ENCODE peak calls at places on chromosomes 4 and X, in six cellular contexts. One of them, this sample, is unnamed.

GRCh38 chr4:77040265-77040664 is 35.5 kb downstream of the CCNI start:
- DNase-seq in uterus: no peak
- DNase-seq in Peyer's patch: no peak
- DNase-seq in upper lobe of left lung: no peak
- DNase-seq in sigmoid colon: no peak
- DNase-seq in testis: no peak
- DNase-seq in this sample: no peak

GRCh38 chrX:45769919-45770582 is 569.4 kb upstream of the DIPK2B start:
- DNase-seq in uterus: peak; percentile 76
- DNase-seq in Peyer's patch: peak; percentile 74
- DNase-seq in upper lobe of left lung: peak; percentile 82
- DNase-seq in sigmoid colon: peak; percentile 91
- DNase-seq in testis: peak; percentile 24
- DNase-seq in this sample: peak; percentile 93

GRCh38 chrX:40173662-40174593 is 76.2 kb upstream of the BCOR start:
- DNase-seq in uterus: peak; percentile 37
- DNase-seq in Peyer's patch: peak; percentile 62
- DNase-seq in upper lobe of left lung: peak; percentile 62
- DNase-seq in sigmoid colon: peak; percentile 81
- DNase-seq in testis: peak; percentile 28
- DNase-seq in this sample: no peak

GRCh38 chrX:70172226-70172625 is 5.1 kb upstream of the DGAT2L6 start:
- DNase-seq in uterus: no peak
- DNase-seq in Peyer's patch: no peak
- DNase-seq in upper lobe of left lung: no peak
- DNase-seq in sigmoid colon: no peak
- DNase-seq in testis: no peak
- DNase-seq in this sample: no peak

GRCh38 chr4:187840814-187841213 is 154.8 kb upstream of the ZFP42 start:
- DNase-seq in uterus: no peak
- DNase-seq in Peyer's patch: no peak
- DNase-seq in upper lobe of left lung: no peak
- DNase-seq in sigmoid colon: no peak
- DNase-seq in testis: no peak
- DNase-seq in this sample: no peak

GRCh38 chr4:1814453-1814852 is 21.4 kb downstream of the FGFR3 start:
- DNase-seq in uterus: no peak
- DNase-seq in Peyer's patch: no peak
- DNase-seq in upper lobe of left lung: peak; percentile 69
- DNase-seq in sigmoid colon: no peak
- DNase-seq in testis: no peak
- DNase-seq in this sample: no peak

GRCh38 chr4:148312996-148313490 is 129.2 kb downstream of the NR3C2 start:
- DNase-seq in uterus: no peak
- DNase-seq in Peyer's patch: no peak
- DNase-seq in upper lobe of left lung: no peak
- DNase-seq in sigmoid colon: no peak
- DNase-seq in testis: peak; percentile 73
- DNase-seq in this sample: no peak

GRCh38 chrX:44580466-44580865 is 37.8 kb upstream of the FUNDC1 start:
- DNase-seq in uterus: no peak
- DNase-seq in Peyer's patch: no peak
- DNase-seq in upper lobe of left lung: no peak
- DNase-seq in sigmoid colon: no peak
- DNase-seq in testis: no peak
- DNase-seq in this sample: no peak

GRCh38 chr4:118367872-118368271 is 15.1 kb upstream of the PRSS12 start:
- DNase-seq in uterus: no peak
- DNase-seq in Peyer's patch: no peak
- DNase-seq in upper lobe of left lung: no peak
- DNase-seq in sigmoid colon: no peak
- DNase-seq in testis: no peak
- DNase-seq in this sample: no peak

GRCh38 chr4:161929966-161930365 is 233.8 kb downstream of the FSTL5 start:
- DNase-seq in uterus: no peak
- DNase-seq in Peyer's patch: no peak
- DNase-seq in upper lobe of left lung: no peak
- DNase-seq in sigmoid colon: no peak
- DNase-seq in testis: peak; percentile 37
- DNase-seq in this sample: no peak

GRCh38 chr4:182556576-182556975 is 313.4 kb downstream of the TENM3 start:
- DNase-seq in uterus: no peak
- DNase-seq in Peyer's patch: no peak
- DNase-seq in upper lobe of left lung: no peak
- DNase-seq in sigmoid colon: no peak
- DNase-seq in testis: no peak
- DNase-seq in this sample: no peak

GRCh38 chr4:177001271-177002175 is 208.8 kb upstream of the VEGFC start:
- DNase-seq in uterus: no peak
- DNase-seq in Peyer's patch: no peak
- DNase-seq in upper lobe of left lung: no peak
- DNase-seq in sigmoid colon: no peak
- DNase-seq in testis: no peak
- DNase-seq in this sample: no peak

GRCh38 chrX:78037881-78038280 is 66.2 kb upstream of the PGK1 start:
- DNase-seq in uterus: no peak
- DNase-seq in Peyer's patch: no peak
- DNase-seq in upper lobe of left lung: no peak
- DNase-seq in sigmoid colon: no peak
- DNase-seq in testis: no peak
- DNase-seq in this sample: no peak

GRCh38 chr4:82645868-82646267 is 84.1 kb upstream of the TMEM150C start:
- DNase-seq in uterus: no peak
- DNase-seq in Peyer's patch: no peak
- DNase-seq in upper lobe of left lung: no peak
- DNase-seq in sigmoid colon: no peak
- DNase-seq in testis: no peak
- DNase-seq in this sample: no peak

GRCh38 chrX:22800806-22801205 is 199.0 kb upstream of the DDX53 start:
- DNase-seq in uterus: no peak
- DNase-seq in Peyer's patch: no peak
- DNase-seq in upper lobe of left lung: no peak
- DNase-seq in sigmoid colon: no peak
- DNase-seq in testis: no peak
- DNase-seq in this sample: no peak

GRCh38 chr4:28973591-28974350 is 1746.4 kb upstream of the PCDH7 start:
- DNase-seq in uterus: no peak
- DNase-seq in Peyer's patch: no peak
- DNase-seq in upper lobe of left lung: no peak
- DNase-seq in sigmoid colon: no peak
- DNase-seq in testis: no peak
- DNase-seq in this sample: no peak

GRCh38 chrX:86806786-86807185 is 658.5 kb downstream of the DACH2 start:
- DNase-seq in uterus: no peak
- DNase-seq in Peyer's patch: no peak
- DNase-seq in upper lobe of left lung: no peak
- DNase-seq in sigmoid colon: no peak
- DNase-seq in testis: peak; percentile 11
- DNase-seq in this sample: no peak

GRCh38 chrX:3244955-3245354 is 101.5 kb downstream of the MXRA5 start:
- DNase-seq in uterus: no peak
- DNase-seq in Peyer's patch: no peak
- DNase-seq in upper lobe of left lung: no peak
- DNase-seq in sigmoid colon: no peak
- DNase-seq in testis: no peak
- DNase-seq in this sample: no peak

GRCh38 chrX:110003167-110004156 is 548 bp downstream of the TMEM164 start:
- DNase-seq in uterus: peak; percentile 18
- DNase-seq in Peyer's patch: peak; percentile 53
- DNase-seq in upper lobe of left lung: peak; percentile 40
- DNase-seq in sigmoid colon: peak; percentile 65
- DNase-seq in testis: no peak
- DNase-seq in this sample: no peak

GRCh38 chrX:78945186-78945912 is at the start of gene P2RY10:
- DNase-seq in uterus: no peak
- DNase-seq in Peyer's patch: no peak
- DNase-seq in upper lobe of left lung: no peak
- DNase-seq in sigmoid colon: no peak
- DNase-seq in testis: no peak
- DNase-seq in this sample: no peak

GRCh38 chr4:35793045-35793722 is 451.1 kb downstream of the ARAP2 start:
- DNase-seq in uterus: no peak
- DNase-seq in Peyer's patch: no peak
- DNase-seq in upper lobe of left lung: no peak
- DNase-seq in sigmoid colon: no peak
- DNase-seq in testis: no peak
- DNase-seq in this sample: no peak

DNA sequence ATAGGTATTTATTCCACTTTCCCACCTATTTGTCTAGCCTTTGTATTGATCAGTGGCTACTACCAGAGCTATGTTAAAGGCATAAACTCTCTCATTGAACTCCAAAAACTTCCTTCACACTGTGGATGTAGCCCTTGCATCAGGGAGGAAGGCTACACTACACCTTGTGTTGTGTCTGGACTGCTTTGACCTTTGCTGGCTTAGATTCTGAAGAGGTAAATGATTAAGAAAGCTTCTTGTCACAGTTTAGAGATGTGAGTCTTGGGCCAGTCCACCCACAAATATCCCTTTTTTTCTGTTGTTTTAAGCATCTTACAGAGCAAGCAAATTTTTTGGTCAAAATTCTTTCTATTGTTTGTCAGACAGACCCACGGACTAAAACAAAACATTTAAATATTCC is 1.9 kb downstream of the ENPEP start:
- DNase-seq in uterus: no peak
- DNase-seq in Peyer's patch: no peak
- DNase-seq in upper lobe of left lung: no peak
- DNase-seq in sigmoid colon: no peak
- DNase-seq in testis: no peak
- DNase-seq in this sample: no peak
- H3K4me3 ChIP-seq in uterus: peak overlapping the region; percentile 12
- H3K4me3 ChIP-seq in Peyer's patch: peak overlapping the region; percentile 57
- H3K4me3 ChIP-seq in upper lobe of left lung: no peak overlapping the region
- H3K4me3 ChIP-seq in sigmoid colon: no peak overlapping the region
- H3K4me3 ChIP-seq in testis: no peak overlapping the region
- H3K4me3 ChIP-seq in this sample: no peak overlapping the region

DNA sequence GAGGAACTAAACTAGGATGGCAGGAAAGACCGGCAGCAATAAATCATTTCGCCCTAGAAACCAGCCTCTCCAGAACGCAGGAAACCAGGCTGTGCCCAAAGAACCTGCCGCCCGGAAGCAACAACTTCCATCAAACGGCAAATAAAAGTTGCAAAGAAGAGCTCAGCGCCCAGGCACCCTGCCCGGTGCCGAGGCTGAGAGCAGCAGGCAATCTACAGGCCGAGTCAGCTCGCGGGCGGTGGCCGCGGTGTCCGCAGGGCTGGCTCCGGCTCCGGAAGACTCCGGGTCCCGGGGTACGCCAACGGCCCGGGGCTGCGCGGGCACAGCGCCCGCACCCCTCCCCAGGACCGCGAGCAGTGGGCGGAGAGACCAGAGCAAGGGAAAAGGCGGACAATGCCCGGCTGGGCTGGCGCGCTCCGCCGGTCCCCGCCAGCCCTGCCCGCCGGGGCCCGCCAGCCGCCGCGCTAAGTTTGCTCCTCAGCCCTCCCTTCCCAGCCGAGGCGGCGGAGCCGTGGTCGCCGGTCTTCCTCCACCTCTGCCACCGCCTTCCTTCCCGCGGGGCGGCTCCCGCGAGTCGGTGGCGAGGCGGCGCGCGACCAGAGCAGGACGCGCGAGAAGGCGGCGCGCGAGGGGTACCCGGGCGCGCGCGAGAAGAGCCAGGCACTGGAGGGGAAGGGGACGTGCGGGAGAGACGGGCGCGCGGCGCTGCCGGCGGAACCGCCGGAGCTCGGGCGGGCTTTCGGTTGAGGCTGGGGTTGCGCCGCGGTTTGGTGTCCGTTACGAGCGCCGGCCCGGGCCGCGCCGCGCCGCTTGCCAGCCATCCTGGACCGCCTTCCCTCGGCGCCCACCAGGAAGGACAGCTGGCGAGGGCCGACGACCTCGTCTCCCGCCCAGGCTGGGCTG is 733 bp downstream of the FRYL start:
- DNase-seq in uterus: peak; percentile 54
- DNase-seq in Peyer's patch: peak; percentile 82
- DNase-seq in upper lobe of left lung: peak; percentile 94
- DNase-seq in sigmoid colon: peak; percentile 79
- DNase-seq in testis: peak; percentile 59
- DNase-seq in this sample: peak; percentile 90
- TF ChIP-seq POLR2A in uterus: peak; percentile 14
- TF ChIP-seq POLR2A in Peyer's patch: no peak
- TF ChIP-seq POLR2A in upper lobe of left lung: no peak
- TF ChIP-seq POLR2A in sigmoid colon: no peak
- TF ChIP-seq POLR2A in testis: no peak
- TF ChIP-seq POLR2A in this sample: no peak

GRCh38 chrX:101564651-101565050 is 14.3 kb downstream of the ARMCX1 start:
- DNase-seq in uterus: no peak
- DNase-seq in Peyer's patch: no peak
- DNase-seq in upper lobe of left lung: no peak
- DNase-seq in sigmoid colon: no peak
- DNase-seq in testis: no peak
- DNase-seq in this sample: no peak
- H3K4me3 ChIP-seq in uterus: no peak overlapping the region
- H3K4me3 ChIP-seq in Peyer's patch: no peak overlapping the region
- H3K4me3 ChIP-seq in upper lobe of left lung: no peak overlapping the region
- H3K4me3 ChIP-seq in sigmoid colon: no peak overlapping the region
- H3K4me3 ChIP-seq in testis: no peak overlapping the region
- H3K4me3 ChIP-seq in this sample: no peak overlapping the region

GRCh38 chrX:119606508-119607389 is 525 bp upstream of the NKRF start:
- DNase-seq in uterus: no peak
- DNase-seq in Peyer's patch: no peak
- DNase-seq in upper lobe of left lung: no peak
- DNase-seq in sigmoid colon: no peak
- DNase-seq in testis: peak; percentile 14
- DNase-seq in this sample: no peak
- TF ChIP-seq POLR2A in uterus: no peak
- TF ChIP-seq POLR2A in Peyer's patch: no peak
- TF ChIP-seq POLR2A in upper lobe of left lung: no peak
- TF ChIP-seq POLR2A in sigmoid colon: peak; percentile 29
- TF ChIP-seq POLR2A in testis: no peak
- TF ChIP-seq POLR2A in this sample: no peak

This sample was measured in lower leg skin.